ENCODE peak calls at places on chromosomes 7 and 10, in six cellular contexts. I is tibial artery, U is spleen, D is BJ, G is fibroblast of the aortic adventitia, Q is tibial nerve. K is an unnamed sample.

GRCh38 chr10:34184901-34185386 is 630.2 kb downstream of the PARD3 start:
- DNase-seq in I (no peak), G (no peak), U (no peak), D (no peak), Q (no peak), K (no peak)

GRCh38 chr7:114930107-114930521 is 8.2 kb downstream of the MDFIC start:
- DNase-seq in G (no peak), D (no peak), U (no peak), Q (no peak), I (no peak), K (no peak)

GRCh38 chr7:112546723-112547513 is 66.1 kb downstream of the LSMEM1 start:
- DNase-seq in Q (no peak), U (no peak), I (no peak), D (no peak), G (peak), K (no peak)

GRCh38 chr7:41847171-41847570 is 144.3 kb upstream of the INHBA start:
- DNase-seq in U (no peak), D (no peak), Q (no peak), G (no peak), I (no peak), K (no peak)

GRCh38 chr10:106615081-106615480 is 549.4 kb downstream of the SORCS1 start:
- DNase-seq in Q (no peak), G (peak), D (no peak), I (no peak), U (no peak), K (no peak)

GRCh38 chr7:105674200-105675030 is 93.1 kb upstream of the EFCAB10 start:
- DNase-seq in D (no peak), Q (no peak), I (no peak), G (no peak), U (no peak), K (no peak)

GRCh38 chr7:128206747-128207500 is 34.2 kb upstream of the LEP start:
- DNase-seq in G (no peak), I (no peak), D (no peak), U (no peak), Q (no peak), K (peak)

GRCh38 chr7:36155811-36156361 is 2.8 kb downstream of the EEPD1 start:
- DNase-seq in I (peak), Q (no peak), U (no peak), G (no peak), D (no peak), K (peak)

GRCh38 chr7:100965723-100966541 is 3.4 kb upstream of the MUC12 start:
- DNase-seq in D (no peak), I (peak), Q (no peak), G (peak), U (peak), K (no peak)

GRCh38 chr7:114413741-114414140 is 874 bp upstream of the FOXP2 start:
- DNase-seq in D (no peak), I (no peak), G (peak), Q (no peak), U (no peak), K (no peak)

GRCh38 chr10:27783660-27784059 is 38.0 kb upstream of the MKX start:
- DNase-seq in D (peak), Q (no peak), U (no peak), I (no peak), G (no peak), K (no peak)

GRCh38 chr7:66609176-66609575 is 19.5 kb upstream of the KCTD7 start:
- DNase-seq in D (no peak), I (no peak), Q (no peak), G (no peak), U (no peak), K (no peak)

GRCh38 chr10:26216577-26216948 is at the start of gene GAD2:
- DNase-seq in I (no peak), U (no peak), Q (no peak), G (no peak), D (no peak), K (no peak)

GRCh38 chr10:4635883-4636282 is 190.1 kb upstream of the AKR1E2 start:
- DNase-seq in U (no peak), Q (no peak), G (no peak), I (no peak), D (no peak), K (no peak)

GRCh38 chr7:64881461-64882287 is 21.4 kb upstream of the ZNF273 start:
- DNase-seq in D (no peak), G (no peak), I (peak), U (no peak), Q (no peak), K (peak)

GRCh38 chr10:123620621-123621020 is 45.5 kb upstream of the GPR26 start:
- DNase-seq in Q (no peak), G (no peak), D (no peak), I (no peak), U (no peak), K (no peak)

GRCh38 chr7:90857595-90857994 is 261.5 kb downstream of the CDK14 start:
- DNase-seq in Q (no peak), G (no peak), D (no peak), I (no peak), U (no peak), K (no peak)

GRCh38 chr7:3404490-3404889 is 103.4 kb downstream of the SDK1 start:
- DNase-seq in Q (no peak), D (no peak), U (no peak), I (no peak), G (peak), K (no peak)

GRCh38 chr7:18534481-18534880 is 38.9 kb downstream of the HDAC9 start:
- DNase-seq in I (no peak), D (no peak), G (no peak), U (no peak), Q (no peak), K (no peak)

GRCh38 chr10:104253106-104253505 is 1.6 kb upstream of the GSTO1 start:
- DNase-seq in I (no peak), U (no peak), D (no peak), G (no peak), Q (no peak), K (no peak)

GRCh38 chr7:29017666-29018065 is 59.5 kb upstream of the TRIL start:
- DNase-seq in Q (no peak), D (no peak), I (no peak), G (peak), U (no peak), K (no peak)

GRCh38 chr7:2169923-2170575 is 62.7 kb downstream of the MAD1L1 start:
- DNase-seq in G (no peak), D (no peak), I (no peak), U (no peak), Q (no peak), K (no peak)

GRCh38 chr7:646951-647350 is 79.5 kb upstream of the DNAAF5 start:
- DNase-seq in I (no peak), G (no peak), Q (no peak), D (no peak), U (peak), K (no peak)

GRCh38 chr7:111006691-111007090 is 84.2 kb upstream of the LRRN3 start:
- DNase-seq in I (no peak), D (no peak), G (peak), Q (no peak), U (no peak), K (no peak)

GRCh38 chr10:73886625-73887024 is 12.3 kb upstream of the CAMK2G start:
- DNase-seq in Q (no peak), U (no peak), G (no peak), I (no peak), D (no peak), K (no peak)
- H3K4me3 ChIP-seq in Q (no peak), U (no peak), G (no peak), I (no peak), D (no peak), K (no peak)

GRCh38 chr7:43701929-43702328 is 27.4 kb downstream of the COA1 start:
- DNase-seq in U (no peak), G (no peak), D (no peak), I (no peak), Q (no peak), K (no peak)

GRCh38 chr7:43701502-43701859 is 27.8 kb downstream of the COA1 start:
- DNase-seq in G (no peak), U (no peak), D (no peak), I (no peak), Q (no peak), K (no peak)

GRCh38 chr7:43698461-43699255 is 30.7 kb downstream of the COA1 start:
- DNase-seq in U (no peak), I (no peak), Q (no peak), G (no peak), D (no peak), K (no peak)

GRCh38 chr7:43700646-43701501 is 28.4 kb downstream of the COA1 start:
- DNase-seq in I (no peak), D (no peak), U (no peak), G (no peak), Q (no peak), K (no peak)

GRCh38 chr7:43700059-43700501 is 29.2 kb downstream of the COA1 start:
- DNase-seq in U (no peak), G (peak), D (no peak), Q (no peak), I (no peak), K (no peak)
- H3K4me3 ChIP-seq in U (no peak), G (no peak), D (no peak), Q (no peak), I (no peak), K (no peak)

DNA sequence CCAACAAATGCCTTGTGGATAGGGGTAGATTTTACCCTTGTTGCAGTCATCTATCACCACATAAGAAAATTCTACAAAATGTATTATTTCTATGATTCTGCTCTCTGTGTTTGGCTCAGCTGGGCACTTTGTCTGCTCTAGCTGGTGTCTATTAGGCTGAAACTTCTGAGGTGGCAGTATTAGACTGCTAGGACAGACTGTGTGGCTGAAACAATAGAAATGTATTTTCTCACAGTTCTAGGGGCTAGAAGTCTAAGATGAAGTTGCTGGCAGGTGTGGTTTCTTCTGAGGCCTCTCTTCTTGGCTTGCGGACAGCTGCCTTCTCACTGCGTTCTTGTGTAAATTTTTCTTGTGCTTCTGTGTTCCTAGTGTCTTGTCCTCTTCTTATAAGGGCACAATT is 1139.6 kb upstream of the LRRTM3 start:
- DNase-seq in Q (no peak), G (no peak), D (no peak), U (no peak), I (no peak), K (no peak)
- H3K4me3 ChIP-seq in Q (no peak), G (no peak), D (no peak), U (no peak), I (no peak), K (no peak)

GRCh38 chr10:95558593-95559320 is 2.4 kb downstream of the SORBS1 start:
- DNase-seq in Q (no peak), G (no peak), I (no peak), U (no peak), D (no peak), K (no peak)

GRCh38 chr10:95553674-95554073 is 7.5 kb downstream of the SORBS1 start:
- DNase-seq in U (no peak), G (no peak), Q (no peak), I (no peak), D (no peak), K (no peak)

GRCh38 chr10:95560288-95561199 is 627 bp downstream of the SORBS1 start:
- DNase-seq in Q (no peak), I (no peak), G (peak), D (no peak), U (peak), K (peak)

GRCh38 chr10:95559466-95559865 is 1.7 kb downstream of the SORBS1 start:
- DNase-seq in I (peak), U (no peak), G (no peak), D (no peak), Q (no peak), K (peak)

GRCh38 chr10:95556994-95557767 is 4.0 kb downstream of the SORBS1 start:
- DNase-seq in U (no peak), I (no peak), G (no peak), D (no peak), Q (no peak), K (no peak)
- H3K4me3 ChIP-seq in U (no peak), I (peak), G (no peak), D (no peak), Q (peak), K (peak)

DNA sequence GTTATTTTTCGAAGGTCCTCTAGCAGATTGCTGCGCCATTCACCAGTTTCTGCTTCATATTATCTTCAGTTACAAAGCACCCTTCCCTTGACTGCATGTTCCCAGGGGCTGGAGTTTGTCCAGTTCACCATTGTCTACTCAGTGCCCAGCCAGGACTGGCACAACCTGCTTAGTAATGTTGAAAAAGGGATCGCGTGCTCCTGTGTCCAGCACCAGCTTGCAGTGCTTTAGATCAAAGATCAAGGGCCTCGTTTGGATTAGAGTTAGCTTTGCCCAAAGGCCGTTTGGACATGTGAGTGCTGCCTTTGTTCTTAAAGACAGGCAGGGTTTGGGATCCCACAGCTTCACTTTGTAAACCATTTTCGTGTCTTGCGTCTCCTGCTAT is 867 bp downstream of the ATP6V0E2 start:
- DNase-seq in Q (no peak), G (no peak), U (no peak), D (no peak), I (no peak), K (no peak)
- H3K4me3 ChIP-seq in Q (peak), G (peak), U (peak), D (no peak), I (peak), K (peak)

DNA sequence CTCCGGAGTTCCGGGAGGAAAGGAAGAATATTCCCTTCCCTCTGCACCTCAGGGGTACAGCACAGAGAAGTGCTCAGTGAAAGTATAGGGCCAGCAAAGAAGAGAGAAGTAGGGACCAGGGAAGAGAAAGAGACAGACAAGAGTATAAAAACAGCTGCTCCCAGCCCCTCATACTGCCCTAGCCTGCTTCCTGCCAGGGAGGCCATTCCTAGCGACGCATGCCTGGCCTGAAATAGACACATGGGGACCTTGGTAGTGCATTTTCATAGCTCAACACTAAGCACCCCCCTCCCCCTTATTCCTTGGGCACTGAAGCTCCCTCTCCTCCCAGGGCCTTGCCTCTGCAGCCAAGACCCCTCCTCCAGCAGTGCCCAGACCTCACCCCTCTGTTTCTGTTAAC is 64.6 kb downstream of the ZMIZ1 start:
- DNase-seq in Q (no peak), D (no peak), U (no peak), I (no peak), G (no peak), K (no peak)
- H3K4me3 ChIP-seq in Q (no peak), D (no peak), U (no peak), I (no peak), G (no peak), K (no peak)

DNA sequence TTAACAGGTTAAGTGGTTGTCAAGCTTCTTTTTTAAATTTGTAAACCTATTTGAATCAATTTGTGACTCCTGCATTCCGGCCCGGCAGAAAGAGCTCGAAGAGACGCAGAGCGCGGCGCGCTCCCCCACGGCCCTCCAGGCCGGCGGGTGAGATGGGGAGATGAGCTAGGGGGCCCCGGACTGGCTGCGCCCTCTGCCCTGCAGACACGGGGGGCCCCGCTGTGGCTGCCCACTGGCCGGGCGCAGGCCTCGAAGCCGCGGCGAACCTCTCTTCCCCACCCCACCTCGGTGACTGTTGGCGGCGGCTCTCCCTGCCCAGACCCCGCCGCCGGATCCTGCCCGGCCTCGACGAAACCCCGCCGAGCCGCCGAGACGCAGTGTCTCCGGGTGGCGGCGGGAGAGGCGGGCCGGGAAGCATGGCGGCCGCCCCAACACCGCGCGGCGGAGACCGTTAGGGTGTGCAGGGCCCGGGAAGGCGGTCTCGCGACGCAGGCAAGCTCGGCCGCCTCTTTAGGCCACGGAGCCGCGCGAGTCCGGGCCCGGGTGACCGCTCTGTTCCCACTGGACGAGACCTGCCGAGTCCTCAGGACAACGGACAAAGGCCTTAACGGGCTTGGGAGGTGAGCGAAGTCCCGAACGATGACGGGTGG is 24.1 kb downstream of the NUP42 start:
- DNase-seq in U (no peak), G (no peak), D (no peak), Q (no peak), I (no peak), K (no peak)
- H3K4me3 ChIP-seq in U (peak), G (no peak), D (no peak), Q (peak), I (peak), K (peak)